ENCODE peak calls at places on chromosomes 11 and 22, in five cellular contexts. E, D, B, K and R are unnamed samples.

GRCh38 chr11:46380340-46381045 is 976 bp upstream of the MDK start:
- DNase-seq in E (peak), D (no peak), B (peak), K (peak), R (no peak)

GRCh38 chr11:125625225-125625593 is 246 bp downstream of the CHEK1 start:
- DNase-seq in E (no peak), D (no peak), B (no peak), K (no peak), R (peak)

GRCh38 chr11:131592734-131593133 is 222.3 kb downstream of the NTM start:
- DNase-seq in E (no peak), D (no peak), B (no peak), K (no peak), R (no peak)

GRCh38 chr11:96306600-96306932 is 36.4 kb downstream of the MAML2 start:
- DNase-seq in E (no peak), D (no peak), B (no peak), K (no peak), R (no peak)

GRCh38 chr22:38973289-38974169 is 8.6 kb upstream of the APOBEC3B start:
- DNase-seq in E (peak), D (no peak), B (peak), K (peak), R (no peak)

GRCh38 chr11:8658210-8658968 is 24.1 kb downstream of the TRIM66 start:
- DNase-seq in E (no peak), D (no peak), B (no peak), K (no peak), R (peak)

GRCh38 chr11:7186190-7186589 is 65.5 kb upstream of the SYT9 start:
- DNase-seq in E (no peak), D (no peak), B (no peak), K (no peak), R (peak)

GRCh38 chr11:9719949-9720646 is 56.2 kb downstream of the SWAP70 start:
- DNase-seq in E (no peak), D (no peak), B (no peak), K (no peak), R (no peak)

GRCh38 chr22:43957871-43958270 is 2.6 kb downstream of the SAMM50 start:
- DNase-seq in E (no peak), D (no peak), B (no peak), K (no peak), R (no peak)

GRCh38 chr11:102266111-102266510 is 51.2 kb upstream of the BIRC3 start:
- DNase-seq in E (no peak), D (no peak), B (no peak), K (no peak), R (no peak)

GRCh38 chr22:30970356-30970746 is 1.3 kb downstream of the TUG1 start:
- DNase-seq in E (no peak), D (no peak), B (no peak), K (no peak), R (no peak)

GRCh38 chr11:446886-447285 is 3.2 kb upstream of the PTDSS2 start:
- DNase-seq in E (no peak), D (no peak), B (no peak), K (no peak), R (no peak)

GRCh38 chr22:27517361-27517760 is 284.2 kb downstream of the MN1 start:
- DNase-seq in E (no peak), D (no peak), B (no peak), K (no peak), R (no peak)

GRCh38 chr22:36480941-36481392 is 473 bp downstream of the TXN2 start:
- DNase-seq in E (no peak), D (no peak), B (no peak), K (no peak), R (no peak)

GRCh38 chr22:35330258-35330861 is 30.7 kb downstream of the TOM1 start:
- DNase-seq in E (peak), D (no peak), B (no peak), K (peak), R (peak)